ENCODE peak calls at places on chromosomes 12 and 14, in seven cellular contexts. One of them, this sample, is unnamed.

GRCh38 chr14:44955528-44955927 is 6.2 kb downstream of the KLHL28 start:
- DNase-seq in AG08395: no peak
- DNase-seq in mucosa of descending colon: no peak
- DNase-seq in posterior cingulate gyrus: no peak
- DNase-seq in stimulated activated CD4-positive, alpha-beta T cell treated with anti-CD3 and anti-CD28 coated beads, Interleukin-2, amount 100 ng/mL, for 24 hours: no peak
- DNase-seq in HuH-7: no peak
- DNase-seq in AG08396: no peak
- DNase-seq in this sample: no peak

GRCh38 chr12:103181366-103182152 is 224.1 kb downstream of the ASCL1 start:
- DNase-seq in stimulated activated CD4-positive, alpha-beta T cell treated with anti-CD3 and anti-CD28 coated beads, Interleukin-2, amount 100 ng/mL, for 24 hours: no peak
- DNase-seq in AG08395: no peak
- DNase-seq in posterior cingulate gyrus: no peak
- DNase-seq in HuH-7: no peak
- DNase-seq in mucosa of descending colon: no peak
- DNase-seq in AG08396: no peak
- DNase-seq in this sample: no peak

GRCh38 chr14:20970647-20970982 is 15.3 kb downstream of the RNASE2 start:
- DNase-seq in posterior cingulate gyrus: no peak
- DNase-seq in stimulated activated CD4-positive, alpha-beta T cell treated with anti-CD3 and anti-CD28 coated beads, Interleukin-2, amount 100 ng/mL, for 24 hours: no peak
- DNase-seq in mucosa of descending colon: no peak
- DNase-seq in AG08396: no peak
- DNase-seq in HuH-7: no peak
- DNase-seq in AG08395: no peak
- DNase-seq in this sample: no peak

GRCh38 chr12:102385343-102385742 is 95.0 kb downstream of the IGF1 start:
- DNase-seq in AG08396: no peak
- DNase-seq in posterior cingulate gyrus: no peak
- DNase-seq in AG08395: no peak
- DNase-seq in stimulated activated CD4-positive, alpha-beta T cell treated with anti-CD3 and anti-CD28 coated beads, Interleukin-2, amount 100 ng/mL, for 24 hours: no peak
- DNase-seq in mucosa of descending colon: no peak
- DNase-seq in HuH-7: no peak
- DNase-seq in this sample: no peak

GRCh38 chr12:58086930-58087329 is 145.6 kb downstream of the ATP23 start:
- DNase-seq in AG08396: no peak
- DNase-seq in posterior cingulate gyrus: no peak
- DNase-seq in AG08395: no peak
- DNase-seq in stimulated activated CD4-positive, alpha-beta T cell treated with anti-CD3 and anti-CD28 coated beads, Interleukin-2, amount 100 ng/mL, for 24 hours: no peak
- DNase-seq in HuH-7: no peak
- DNase-seq in mucosa of descending colon: no peak
- DNase-seq in this sample: no peak

GRCh38 chr14:59803052-59803451 is 67.5 kb downstream of the RTN1 start:
- DNase-seq in AG08395: no peak
- DNase-seq in HuH-7: no peak
- DNase-seq in AG08396: no peak
- DNase-seq in mucosa of descending colon: no peak
- DNase-seq in posterior cingulate gyrus: no peak
- DNase-seq in stimulated activated CD4-positive, alpha-beta T cell treated with anti-CD3 and anti-CD28 coated beads, Interleukin-2, amount 100 ng/mL, for 24 hours: no peak
- DNase-seq in this sample: no peak

GRCh38 chr14:61575751-61576150 is 119.6 kb upstream of the HIF1A start:
- DNase-seq in AG08395: peak; percentile 45
- DNase-seq in stimulated activated CD4-positive, alpha-beta T cell treated with anti-CD3 and anti-CD28 coated beads, Interleukin-2, amount 100 ng/mL, for 24 hours: no peak
- DNase-seq in mucosa of descending colon: no peak
- DNase-seq in posterior cingulate gyrus: no peak
- DNase-seq in HuH-7: no peak
- DNase-seq in AG08396: no peak
- DNase-seq in this sample: no peak

GRCh38 chr12:124493809-124494750 is 73.3 kb downstream of the NCOR2 start:
- DNase-seq in HuH-7: no peak
- DNase-seq in AG08395: no peak
- DNase-seq in stimulated activated CD4-positive, alpha-beta T cell treated with anti-CD3 and anti-CD28 coated beads, Interleukin-2, amount 100 ng/mL, for 24 hours: peak; percentile 61
- DNase-seq in posterior cingulate gyrus: no peak
- DNase-seq in AG08396: no peak
- DNase-seq in mucosa of descending colon: peak; percentile 66
- DNase-seq in this sample: no peak

GRCh38 chr14:91996951-91997371 is 42.9 kb downstream of the TRIP11 start:
- DNase-seq in AG08395: peak; percentile 67
- DNase-seq in mucosa of descending colon: no peak
- DNase-seq in AG08396: peak; percentile 41
- DNase-seq in posterior cingulate gyrus: no peak
- DNase-seq in HuH-7: peak; percentile 6
- DNase-seq in stimulated activated CD4-positive, alpha-beta T cell treated with anti-CD3 and anti-CD28 coated beads, Interleukin-2, amount 100 ng/mL, for 24 hours: no peak
- DNase-seq in this sample: peak; percentile 82

GRCh38 chr14:21061347-21061668 is 3.7 kb downstream of the RNASE8 start:
- DNase-seq in AG08396: no peak
- DNase-seq in HuH-7: no peak
- DNase-seq in AG08395: no peak
- DNase-seq in mucosa of descending colon: no peak
- DNase-seq in posterior cingulate gyrus: no peak
- DNase-seq in stimulated activated CD4-positive, alpha-beta T cell treated with anti-CD3 and anti-CD28 coated beads, Interleukin-2, amount 100 ng/mL, for 24 hours: no peak
- DNase-seq in this sample: no peak

GRCh38 chr14:74531467-74531866 is 37.9 kb downstream of the ISCA2 start:
- DNase-seq in HuH-7: peak; percentile 59
- DNase-seq in posterior cingulate gyrus: no peak
- DNase-seq in AG08395: peak; percentile 43
- DNase-seq in AG08396: peak; percentile 68
- DNase-seq in mucosa of descending colon: no peak
- DNase-seq in stimulated activated CD4-positive, alpha-beta T cell treated with anti-CD3 and anti-CD28 coated beads, Interleukin-2, amount 100 ng/mL, for 24 hours: no peak
- DNase-seq in this sample: peak; percentile 66

GRCh38 chr12:133202493-133203343 is 21.4 kb downstream of the ZNF268 start:
- DNase-seq in AG08396: no peak
- DNase-seq in AG08395: no peak
- DNase-seq in stimulated activated CD4-positive, alpha-beta T cell treated with anti-CD3 and anti-CD28 coated beads, Interleukin-2, amount 100 ng/mL, for 24 hours: no peak
- DNase-seq in mucosa of descending colon: no peak
- DNase-seq in HuH-7: no peak
- DNase-seq in posterior cingulate gyrus: no peak
- DNase-seq in this sample: no peak

GRCh38 chr14:49769171-49769570 is 1.2 kb downstream of the KLHDC2 start:
- DNase-seq in stimulated activated CD4-positive, alpha-beta T cell treated with anti-CD3 and anti-CD28 coated beads, Interleukin-2, amount 100 ng/mL, for 24 hours: no peak
- DNase-seq in AG08396: peak; percentile 54
- DNase-seq in mucosa of descending colon: no peak
- DNase-seq in HuH-7: no peak
- DNase-seq in AG08395: peak; percentile 45
- DNase-seq in posterior cingulate gyrus: no peak
- DNase-seq in this sample: peak; percentile 34

GRCh38 chr12:51359851-51360250 is 13.4 kb upstream of the CELA1 start:
- DNase-seq in AG08395: no peak
- DNase-seq in HuH-7: no peak
- DNase-seq in stimulated activated CD4-positive, alpha-beta T cell treated with anti-CD3 and anti-CD28 coated beads, Interleukin-2, amount 100 ng/mL, for 24 hours: no peak
- DNase-seq in mucosa of descending colon: no peak
- DNase-seq in AG08396: no peak
- DNase-seq in posterior cingulate gyrus: no peak
- DNase-seq in this sample: no peak

GRCh38 chr12:81492131-81492720 is 266.9 kb downstream of the PPFIA2 start:
- DNase-seq in mucosa of descending colon: no peak
- DNase-seq in stimulated activated CD4-positive, alpha-beta T cell treated with anti-CD3 and anti-CD28 coated beads, Interleukin-2, amount 100 ng/mL, for 24 hours: no peak
- DNase-seq in AG08395: no peak
- DNase-seq in posterior cingulate gyrus: no peak
- DNase-seq in HuH-7: no peak
- DNase-seq in AG08396: no peak
- DNase-seq in this sample: no peak

GRCh38 chr12:53485955-53486729 is 13.1 kb downstream of the MAP3K12 start:
- DNase-seq in AG08395: no peak
- DNase-seq in posterior cingulate gyrus: no peak
- DNase-seq in stimulated activated CD4-positive, alpha-beta T cell treated with anti-CD3 and anti-CD28 coated beads, Interleukin-2, amount 100 ng/mL, for 24 hours: no peak
- DNase-seq in mucosa of descending colon: peak; percentile 38
- DNase-seq in AG08396: no peak
- DNase-seq in HuH-7: no peak
- DNase-seq in this sample: no peak

GRCh38 chr14:105364100-105364708 is 34.1 kb upstream of the TEX22 start:
- DNase-seq in mucosa of descending colon: peak; percentile 49
- DNase-seq in AG08396: peak; percentile 98
- DNase-seq in posterior cingulate gyrus: no peak
- DNase-seq in AG08395: peak; percentile 94
- DNase-seq in stimulated activated CD4-positive, alpha-beta T cell treated with anti-CD3 and anti-CD28 coated beads, Interleukin-2, amount 100 ng/mL, for 24 hours: peak; percentile 30
- DNase-seq in HuH-7: no peak
- DNase-seq in this sample: peak; percentile 42

GRCh38 chr14:95189400-95190162 is 32.3 kb upstream of the DICER1 start:
- DNase-seq in stimulated activated CD4-positive, alpha-beta T cell treated with anti-CD3 and anti-CD28 coated beads, Interleukin-2, amount 100 ng/mL, for 24 hours: no peak
- DNase-seq in AG08396: no peak
- DNase-seq in mucosa of descending colon: no peak
- DNase-seq in AG08395: no peak
- DNase-seq in HuH-7: no peak
- DNase-seq in posterior cingulate gyrus: no peak
- DNase-seq in this sample: no peak

GRCh38 chr12:98868076-98868475 is 223.0 kb downstream of the APAF1 start:
- DNase-seq in stimulated activated CD4-positive, alpha-beta T cell treated with anti-CD3 and anti-CD28 coated beads, Interleukin-2, amount 100 ng/mL, for 24 hours: no peak
- DNase-seq in mucosa of descending colon: no peak
- DNase-seq in posterior cingulate gyrus: peak; percentile 56
- DNase-seq in HuH-7: no peak
- DNase-seq in AG08396: no peak
- DNase-seq in AG08395: no peak
- DNase-seq in this sample: no peak

GRCh38 chr14:72850360-72850759 is 43.5 kb downstream of the DPF3 start:
- DNase-seq in stimulated activated CD4-positive, alpha-beta T cell treated with anti-CD3 and anti-CD28 coated beads, Interleukin-2, amount 100 ng/mL, for 24 hours: no peak
- DNase-seq in HuH-7: no peak
- DNase-seq in posterior cingulate gyrus: no peak
- DNase-seq in mucosa of descending colon: no peak
- DNase-seq in AG08396: no peak
- DNase-seq in AG08395: peak; percentile 32
- DNase-seq in this sample: no peak

GRCh38 chr14:104752338-104752734 is 611 bp upstream of the SIVA1 start:
- DNase-seq in mucosa of descending colon: peak; percentile 76
- DNase-seq in AG08395: no peak
- DNase-seq in stimulated activated CD4-positive, alpha-beta T cell treated with anti-CD3 and anti-CD28 coated beads, Interleukin-2, amount 100 ng/mL, for 24 hours: no peak
- DNase-seq in posterior cingulate gyrus: peak; percentile 96
- DNase-seq in HuH-7: no peak
- DNase-seq in AG08396: no peak
- DNase-seq in this sample: no peak

GRCh38 chr12:54392485-54393349 is 8.2 kb upstream of the ZNF385A start:
- DNase-seq in AG08396: no peak
- DNase-seq in mucosa of descending colon: no peak
- DNase-seq in stimulated activated CD4-positive, alpha-beta T cell treated with anti-CD3 and anti-CD28 coated beads, Interleukin-2, amount 100 ng/mL, for 24 hours: no peak
- DNase-seq in HuH-7: no peak
- DNase-seq in AG08395: no peak
- DNase-seq in posterior cingulate gyrus: no peak
- DNase-seq in this sample: no peak

GRCh38 chr14:98249476-98249875 is 1022.5 kb downstream of the BCL11B start:
- DNase-seq in HuH-7: no peak
- DNase-seq in stimulated activated CD4-positive, alpha-beta T cell treated with anti-CD3 and anti-CD28 coated beads, Interleukin-2, amount 100 ng/mL, for 24 hours: no peak
- DNase-seq in mucosa of descending colon: no peak
- DNase-seq in AG08396: no peak
- DNase-seq in posterior cingulate gyrus: no peak
- DNase-seq in AG08395: no peak
- DNase-seq in this sample: no peak

GRCh38 chr14:70804556-70805162 is 4.7 kb downstream of the MAP3K9 start:
- DNase-seq in mucosa of descending colon: no peak
- DNase-seq in stimulated activated CD4-positive, alpha-beta T cell treated with anti-CD3 and anti-CD28 coated beads, Interleukin-2, amount 100 ng/mL, for 24 hours: no peak
- DNase-seq in AG08395: no peak
- DNase-seq in AG08396: peak; percentile 35
- DNase-seq in posterior cingulate gyrus: no peak
- DNase-seq in HuH-7: peak; percentile 23
- DNase-seq in this sample: no peak

GRCh38 chr14:100076133-100076532 is 10.9 kb downstream of the EVL start:
- DNase-seq in HuH-7: peak; percentile 17
- DNase-seq in mucosa of descending colon: no peak
- DNase-seq in posterior cingulate gyrus: no peak
- DNase-seq in stimulated activated CD4-positive, alpha-beta T cell treated with anti-CD3 and anti-CD28 coated beads, Interleukin-2, amount 100 ng/mL, for 24 hours: peak; percentile 45
- DNase-seq in AG08395: peak; percentile 41
- DNase-seq in AG08396: peak; percentile 16
- DNase-seq in this sample: peak; percentile 26

GRCh38 chr12:57488397-57489156 is 709 bp downstream of the MARS1 start:
- DNase-seq in posterior cingulate gyrus: no peak
- DNase-seq in AG08395: no peak
- DNase-seq in HuH-7: no peak
- DNase-seq in mucosa of descending colon: no peak
- DNase-seq in AG08396: no peak
- DNase-seq in stimulated activated CD4-positive, alpha-beta T cell treated with anti-CD3 and anti-CD28 coated beads, Interleukin-2, amount 100 ng/mL, for 24 hours: no peak
- DNase-seq in this sample: no peak

GRCh38 chr12:30428098-30428497 is 267.6 kb downstream of the IPO8 start:
- DNase-seq in HuH-7: no peak
- DNase-seq in AG08395: no peak
- DNase-seq in posterior cingulate gyrus: no peak
- DNase-seq in mucosa of descending colon: no peak
- DNase-seq in AG08396: no peak
- DNase-seq in stimulated activated CD4-positive, alpha-beta T cell treated with anti-CD3 and anti-CD28 coated beads, Interleukin-2, amount 100 ng/mL, for 24 hours: no peak
- DNase-seq in this sample: no peak

GRCh38 chr12:67747869-67748760 is 99.6 kb downstream of the DYRK2 start:
- DNase-seq in HuH-7: peak; percentile 40
- DNase-seq in posterior cingulate gyrus: no peak
- DNase-seq in stimulated activated CD4-positive, alpha-beta T cell treated with anti-CD3 and anti-CD28 coated beads, Interleukin-2, amount 100 ng/mL, for 24 hours: no peak
- DNase-seq in AG08396: peak; percentile 48
- DNase-seq in AG08395: peak; percentile 66
- DNase-seq in mucosa of descending colon: peak; percentile 61
- DNase-seq in this sample: peak; percentile 58

GRCh38 chr12:49945394-49946080 is 5.0 kb upstream of the AQP2 start:
- DNase-seq in stimulated activated CD4-positive, alpha-beta T cell treated with anti-CD3 and anti-CD28 coated beads, Interleukin-2, amount 100 ng/mL, for 24 hours: peak; percentile 91
- DNase-seq in mucosa of descending colon: peak; percentile 81
- DNase-seq in posterior cingulate gyrus: peak; percentile 79
- DNase-seq in HuH-7: peak; percentile 96
- DNase-seq in AG08396: peak; percentile 91
- DNase-seq in AG08395: peak; percentile 91
- DNase-seq in this sample: peak; percentile 58

GRCh38 chr12:47039756-47040155 is 39.7 kb upstream of the PCED1B start:
- DNase-seq in AG08396: no peak
- DNase-seq in posterior cingulate gyrus: no peak
- DNase-seq in AG08395: no peak
- DNase-seq in mucosa of descending colon: no peak
- DNase-seq in stimulated activated CD4-positive, alpha-beta T cell treated with anti-CD3 and anti-CD28 coated beads, Interleukin-2, amount 100 ng/mL, for 24 hours: no peak
- DNase-seq in HuH-7: no peak
- DNase-seq in this sample: no peak

This sample was measured in fibroblast of gingiva.